ENCODE peak calls at places on chromosomes 4 and X, in seven cellular contexts. One of them, this sample, is unnamed.

GRCh38 chrX:21974011-21974385 is 33.5 kb downstream of the SMS start:
- DNase-seq in activated CD4-positive, alpha-beta T cell treated with anti-CD3 and anti-CD28 coated beads, Interleukin-2, amount 10 ng/mL, durations not matched to agents 7 days and 5 days: peak
- DNase-seq in cardiac muscle cell: no peak
- DNase-seq in NCI-H1417: no peak
- DNase-seq in stimulated activated CD8-positive, alpha-beta memory T cell treated with anti-CD3 and anti-CD28 coated beads, Interleukin-7, amount 100 ng/mL, for 4 hours: no peak
- DNase-seq in sciatic nerve: no peak
- DNase-seq in Caki2: peak
- DNase-seq in this sample: no peak

GRCh38 chr4:73776363-73776762 is 36.0 kb downstream of the CXCL8 start:
- DNase-seq in NCI-H1417: peak
- DNase-seq in cardiac muscle cell: no peak
- DNase-seq in stimulated activated CD8-positive, alpha-beta memory T cell treated with anti-CD3 and anti-CD28 coated beads, Interleukin-7, amount 100 ng/mL, for 4 hours: no peak
- DNase-seq in activated CD4-positive, alpha-beta T cell treated with anti-CD3 and anti-CD28 coated beads, Interleukin-2, amount 10 ng/mL, durations not matched to agents 7 days and 5 days: no peak
- DNase-seq in Caki2: peak
- DNase-seq in sciatic nerve: peak
- DNase-seq in this sample: peak

GRCh38 chr4:151786158-151786495 is 25.3 kb upstream of the GATB start:
- DNase-seq in stimulated activated CD8-positive, alpha-beta memory T cell treated with anti-CD3 and anti-CD28 coated beads, Interleukin-7, amount 100 ng/mL, for 4 hours: no peak
- DNase-seq in NCI-H1417: no peak
- DNase-seq in activated CD4-positive, alpha-beta T cell treated with anti-CD3 and anti-CD28 coated beads, Interleukin-2, amount 10 ng/mL, durations not matched to agents 7 days and 5 days: no peak
- DNase-seq in Caki2: no peak
- DNase-seq in sciatic nerve: no peak
- DNase-seq in cardiac muscle cell: no peak
- DNase-seq in this sample: no peak

GRCh38 chrX:13669246-13669689 is 16.3 kb downstream of the TCEANC start:
- DNase-seq in sciatic nerve: peak
- DNase-seq in cardiac muscle cell: no peak
- DNase-seq in Caki2: peak
- DNase-seq in activated CD4-positive, alpha-beta T cell treated with anti-CD3 and anti-CD28 coated beads, Interleukin-2, amount 10 ng/mL, durations not matched to agents 7 days and 5 days: no peak
- DNase-seq in stimulated activated CD8-positive, alpha-beta memory T cell treated with anti-CD3 and anti-CD28 coated beads, Interleukin-7, amount 100 ng/mL, for 4 hours: peak
- DNase-seq in NCI-H1417: no peak
- DNase-seq in this sample: peak

GRCh38 chr4:3291411-3291968 is 1.3 kb upstream of the RGS12 start:
- DNase-seq in NCI-H1417: no peak
- DNase-seq in stimulated activated CD8-positive, alpha-beta memory T cell treated with anti-CD3 and anti-CD28 coated beads, Interleukin-7, amount 100 ng/mL, for 4 hours: no peak
- DNase-seq in activated CD4-positive, alpha-beta T cell treated with anti-CD3 and anti-CD28 coated beads, Interleukin-2, amount 10 ng/mL, durations not matched to agents 7 days and 5 days: no peak
- DNase-seq in sciatic nerve: no peak
- DNase-seq in Caki2: no peak
- DNase-seq in cardiac muscle cell: peak
- DNase-seq in this sample: no peak

GRCh38 chr4:40721730-40722171 is 28.0 kb upstream of the NSUN7 start:
- DNase-seq in cardiac muscle cell: no peak
- DNase-seq in Caki2: peak
- DNase-seq in sciatic nerve: no peak
- DNase-seq in NCI-H1417: no peak
- DNase-seq in stimulated activated CD8-positive, alpha-beta memory T cell treated with anti-CD3 and anti-CD28 coated beads, Interleukin-7, amount 100 ng/mL, for 4 hours: no peak
- DNase-seq in activated CD4-positive, alpha-beta T cell treated with anti-CD3 and anti-CD28 coated beads, Interleukin-2, amount 10 ng/mL, durations not matched to agents 7 days and 5 days: no peak
- DNase-seq in this sample: peak

GRCh38 chr4:8651661-8652180 is 59.2 kb downstream of the CPZ start:
- DNase-seq in NCI-H1417: no peak
- DNase-seq in sciatic nerve: peak
- DNase-seq in stimulated activated CD8-positive, alpha-beta memory T cell treated with anti-CD3 and anti-CD28 coated beads, Interleukin-7, amount 100 ng/mL, for 4 hours: no peak
- DNase-seq in cardiac muscle cell: no peak
- DNase-seq in activated CD4-positive, alpha-beta T cell treated with anti-CD3 and anti-CD28 coated beads, Interleukin-2, amount 10 ng/mL, durations not matched to agents 7 days and 5 days: no peak
- DNase-seq in Caki2: no peak
- DNase-seq in this sample: no peak

GRCh38 chr4:185737489-185738037 is 74.4 kb downstream of the SORBS2 start:
- DNase-seq in sciatic nerve: no peak
- DNase-seq in NCI-H1417: no peak
- DNase-seq in Caki2: no peak
- DNase-seq in cardiac muscle cell: no peak
- DNase-seq in activated CD4-positive, alpha-beta T cell treated with anti-CD3 and anti-CD28 coated beads, Interleukin-2, amount 10 ng/mL, durations not matched to agents 7 days and 5 days: no peak
- DNase-seq in stimulated activated CD8-positive, alpha-beta memory T cell treated with anti-CD3 and anti-CD28 coated beads, Interleukin-7, amount 100 ng/mL, for 4 hours: no peak
- DNase-seq in this sample: no peak